ENCODE peak calls at places on chromosomes 6 and 20, in ten cellular contexts. Q is cardiac fibroblast, C is iPS DF 6.9, V is aorta, L is body of pancreas, Y is fibroblast of lung, K is fibroblast of the aortic adventitia, R is left ventricle myocardium inferior, W is ovary, F is heart left ventricle. A is an unnamed sample.
A peak's percentile ranks its signal among the peaks of the same experiment; 100 is the strongest.

GRCh38 chr6:130018830-130019795 is 732 bp downstream of the L3MBTL3 start:
- DNase-seq in F (peak; percentile 19), Y (peak; percentile 40), W (peak; percentile 54), Q (peak; percentile 44), V (peak; percentile 78), R (peak; percentile 26), L (peak; percentile 25), C (no peak), K (peak; percentile 36), A (no peak)

GRCh38 chr6:101477436-101477835 is 83.9 kb downstream of the GRIK2 start:
- DNase-seq in R (no peak), F (no peak), V (no peak), Q (no peak), Y (no peak), W (no peak), C (no peak), K (no peak), L (no peak), A (no peak)

GRCh38 chr6:90156861-90157260 is 139.8 kb downstream of the BACH2 start:
- DNase-seq in C (no peak), V (no peak), W (no peak), L (no peak), K (no peak), Q (no peak), Y (no peak), F (no peak), R (no peak), A (peak; percentile 35)

GRCh38 chr6:44829811-44830210 is 442.3 kb downstream of the CDC5L start:
- DNase-seq in W (no peak), C (no peak), Y (no peak), L (no peak), R (no peak), V (no peak), Q (no peak), K (no peak), F (no peak), A (no peak)

GRCh38 chr6:81451787-81452186 is 300.7 kb downstream of the TENT5A start:
- DNase-seq in V (no peak), L (peak; percentile 3), C (no peak), F (no peak), K (peak; percentile 95), Y (peak; percentile 84), Q (peak; percentile 81), R (no peak), W (peak; percentile 11), A (no peak)

GRCh38 chr20:17500271-17500670 is 30.9 kb downstream of the BFSP1 start:
- DNase-seq in C (no peak), Y (no peak), R (no peak), Q (no peak), V (no peak), K (no peak), F (no peak), W (no peak), L (no peak), A (no peak)

GRCh38 chr6:30591008-30591407 is 19.8 kb downstream of the ABCF1 start:
- DNase-seq in K (peak; percentile 79), W (no peak), Y (peak; percentile 67), C (no peak), F (no peak), V (no peak), L (no peak), R (no peak), Q (peak; percentile 66), A (no peak)

GRCh38 chr20:25090492-25091429 is 8.8 kb upstream of the VSX1 start:
- DNase-seq in Q (no peak), R (no peak), W (no peak), C (no peak), F (no peak), V (peak; percentile 69), L (peak; percentile 22), Y (no peak), K (no peak), A (peak; percentile 100)

GRCh38 chr6:33075568-33076405 is at the start of gene HLA-DPB1:
- DNase-seq in K (peak; percentile 54), Q (peak; percentile 67), L (peak; percentile 51), F (peak; percentile 37), Y (peak; percentile 51), C (no peak), R (no peak), V (no peak), W (no peak), A (peak; percentile 49)

GRCh38 chr6:28393912-28394662 is 5.5 kb downstream of the ZSCAN12 start:
- DNase-seq in L (no peak), R (no peak), K (peak; percentile 26), Q (peak; percentile 33), F (no peak), V (no peak), C (no peak), W (no peak), Y (peak; percentile 30), A (peak; percentile 15)

DNA sequence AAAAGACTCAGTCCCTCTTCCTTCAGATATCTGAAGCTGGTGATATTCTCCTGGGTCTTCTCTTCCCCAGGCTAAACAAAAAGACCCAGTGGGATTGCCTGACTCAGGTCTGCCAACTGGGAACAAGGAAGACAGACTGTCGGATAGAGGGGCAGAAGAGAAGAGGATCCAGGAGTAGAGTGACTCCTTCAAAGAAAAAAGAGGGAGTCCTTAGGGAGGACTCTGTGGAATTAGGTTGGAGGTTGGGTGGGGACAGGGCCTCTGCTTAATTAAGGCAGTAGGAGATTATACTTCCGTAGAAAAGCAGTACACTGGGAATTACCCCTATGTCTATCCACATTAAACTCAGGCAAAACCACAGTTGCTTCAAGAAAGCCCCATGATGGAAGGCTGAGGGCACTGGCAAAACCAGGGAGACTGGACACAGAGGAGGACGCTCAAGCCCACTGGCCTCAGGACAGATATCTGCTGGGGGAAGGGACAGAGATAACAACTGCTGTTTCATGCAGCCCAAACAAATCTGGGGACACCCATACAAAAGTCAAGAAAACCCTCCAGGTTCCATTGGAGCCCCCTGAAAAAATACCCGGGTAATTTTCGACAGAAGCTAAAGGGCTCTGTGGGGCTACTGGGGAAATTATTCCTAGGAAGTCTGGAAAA is 5.7 kb downstream of the BCL2L1 start:
- DNase-seq in L (no peak), Q (no peak), Y (no peak), F (no peak), W (no peak), K (no peak), V (no peak), C (no peak), R (no peak), A (no peak)
- H3K4me3 ChIP-seq in L (no peak overlapping the region), Q (peak overlapping the region; percentile 33), Y (no peak overlapping the region), F (peak overlapping the region; percentile 86), W (no peak overlapping the region), K (peak overlapping the region; percentile 39), V (no peak overlapping the region), C (no peak overlapping the region), R (peak overlapping the region; percentile 85), A (no peak overlapping the region)

DNA sequence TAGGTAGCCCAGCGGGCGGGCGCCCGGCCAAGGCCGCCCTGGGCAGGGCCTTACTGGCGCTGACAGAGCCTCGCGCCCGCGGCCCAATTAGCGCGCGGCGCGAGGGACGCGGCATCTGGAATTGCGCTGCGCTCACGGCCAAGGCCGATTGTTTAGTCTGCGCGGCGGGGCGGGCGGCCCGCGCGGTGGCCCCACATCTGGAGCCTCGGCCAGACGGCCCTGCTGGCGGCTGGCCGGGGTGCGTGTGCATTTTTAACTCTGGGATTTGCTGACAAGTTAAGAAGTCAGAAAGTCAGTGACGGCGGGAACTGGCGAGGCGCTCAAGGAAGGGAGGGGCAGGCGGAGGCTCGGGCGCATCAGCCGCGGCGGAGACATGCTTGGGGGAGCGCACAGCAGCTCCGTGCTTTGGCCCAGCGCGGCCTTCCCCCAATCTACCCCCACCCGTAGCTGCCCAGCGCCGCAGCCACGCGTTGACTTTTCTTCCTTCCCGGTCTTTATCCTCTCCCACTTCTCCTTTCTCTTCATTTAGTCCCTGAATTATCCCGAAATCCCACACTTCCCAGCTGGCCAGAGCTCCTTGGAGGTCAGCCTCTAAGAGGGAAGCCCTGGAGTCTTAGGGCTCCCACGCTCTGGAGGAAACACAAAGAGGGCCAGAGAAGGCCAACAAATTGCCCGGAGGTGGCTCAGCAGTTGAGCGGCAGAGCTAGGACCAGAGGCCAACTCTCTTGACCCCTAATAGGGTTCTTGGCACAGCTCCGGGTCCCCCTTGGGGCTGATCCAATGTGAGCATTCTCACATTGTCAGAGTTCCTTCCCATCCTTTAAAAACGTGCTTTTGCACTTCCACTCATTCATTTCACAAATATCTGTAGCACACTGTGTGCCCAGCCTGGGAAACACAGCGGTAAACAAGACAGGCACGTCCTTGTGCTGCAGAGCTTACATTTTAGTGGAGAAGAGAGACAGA is 40.8 kb upstream of the FOXP4 start:
- DNase-seq in Y (peak; percentile 90), W (peak; percentile 94), F (peak; percentile 77), Q (peak; percentile 77), K (peak; percentile 87), L (peak; percentile 58), R (peak; percentile 83), C (no peak), V (peak; percentile 95), A (no peak)
- H3K4me3 ChIP-seq in Y (no peak overlapping the region), W (peak overlapping the region; percentile 42), F (peak overlapping the region; percentile 57), Q (peak overlapping the region; percentile 36), K (peak overlapping the region; percentile 28), L (no peak overlapping the region), R (peak overlapping the region; percentile 62), C (peak overlapping the region; percentile 14), V (peak overlapping the region; percentile 23), A (no peak overlapping the region)

DNA sequence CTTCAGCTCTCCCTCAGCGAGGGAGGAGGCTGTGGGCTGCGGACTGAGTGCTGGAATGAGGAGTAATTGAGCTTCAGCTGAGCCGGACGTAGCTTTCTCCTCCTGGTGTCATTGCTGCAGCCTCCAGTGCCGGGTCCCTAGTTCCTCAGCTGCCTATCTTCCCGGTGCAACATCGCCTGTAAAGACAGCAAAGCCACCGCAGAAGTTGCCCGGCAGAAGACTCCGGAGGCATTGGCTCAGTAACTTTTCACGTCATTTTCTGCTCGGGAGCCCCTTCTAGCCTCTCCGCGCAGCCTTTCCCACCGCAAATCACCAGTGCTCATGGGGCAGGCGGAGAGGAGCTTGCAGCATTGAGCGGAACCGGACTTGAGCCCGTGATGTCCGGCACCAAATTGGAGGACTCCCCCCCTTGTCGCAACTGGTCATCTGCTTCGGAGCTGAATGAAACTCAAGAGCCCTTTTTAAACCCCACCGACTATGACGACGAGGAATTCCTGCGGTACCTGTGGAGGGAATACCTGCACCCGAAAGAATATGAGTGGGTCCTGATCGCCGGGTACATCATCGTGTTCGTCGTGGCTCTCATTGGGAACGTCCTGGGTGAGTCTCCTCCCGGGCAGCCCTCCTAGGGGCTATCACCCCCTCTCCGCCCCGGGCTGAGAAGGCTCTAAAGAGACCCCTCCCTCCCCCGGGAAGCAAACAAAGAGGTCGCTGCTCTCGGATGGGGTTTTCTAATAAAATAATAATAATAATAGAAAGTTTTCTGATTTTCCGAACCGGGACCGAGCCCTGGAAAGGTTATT is at the start of gene HCRTR2:
- DNase-seq in Y (peak; percentile 7), K (no peak), F (no peak), V (no peak), C (no peak), W (no peak), L (no peak), Q (no peak), R (no peak), A (no peak)
- H3K4me3 ChIP-seq in Y (no peak within 1 kb of the TSS), K (no peak within 1 kb of the TSS), F (peak within 1 kb of the TSS; percentile 15), V (no peak within 1 kb of the TSS), C (peak within 1 kb of the TSS; percentile 55), W (no peak within 1 kb of the TSS), L (no peak within 1 kb of the TSS), Q (no peak within 1 kb of the TSS), R (peak within 1 kb of the TSS; percentile 45), A (no peak within 1 kb of the TSS)

GRCh38 chr6:54700158-54700557 is 146.4 kb upstream of the FAM83B start:
- DNase-seq in C (no peak), L (no peak), K (no peak), F (no peak), V (no peak), Q (no peak), W (no peak), Y (no peak), R (no peak), A (no peak)
- H3K4me3 ChIP-seq in C (no peak overlapping the region), L (no peak overlapping the region), K (no peak overlapping the region), F (no peak overlapping the region), V (no peak overlapping the region), Q (no peak overlapping the region), W (no peak overlapping the region), Y (no peak overlapping the region), R (no peak overlapping the region), A (no peak overlapping the region)

A was measured in Jurkat, Clone E6-1.